ENCODE peak calls at places on chromosome 22, in six cellular contexts. One of them, this sample, is unnamed. For H3K4me1, the result is how much of the 10 kb centered on the place peaks cover.

GRCh38 chr22:47836957-47837356 is 1074.5 kb downstream of the TBC1D22A start:
- DNase-seq in breast epithelium: no peak
- DNase-seq in tibial nerve: no peak
- DNase-seq in body of pancreas: no peak
- DNase-seq in PC-9: no peak
- DNase-seq in upper lobe of right lung: no peak
- DNase-seq in this sample: no peak

GRCh38 chr22:19509923-19510322 is 14.3 kb downstream of the CLDN5 start:
- DNase-seq in breast epithelium: no peak
- DNase-seq in tibial nerve: no peak
- DNase-seq in body of pancreas: no peak
- DNase-seq in PC-9: no peak
- DNase-seq in upper lobe of right lung: no peak
- DNase-seq in this sample: no peak

GRCh38 chr22:20238567-20239062 is 29.5 kb downstream of the RTN4R start:
- DNase-seq in breast epithelium: no peak
- DNase-seq in tibial nerve: no peak
- DNase-seq in body of pancreas: peak
- DNase-seq in PC-9: no peak
- DNase-seq in upper lobe of right lung: peak
- DNase-seq in this sample: peak

GRCh38 chr22:23315341-23315917 is 135.1 kb downstream of the BCR start:
- DNase-seq in breast epithelium: peak
- DNase-seq in tibial nerve: peak
- DNase-seq in body of pancreas: peak
- DNase-seq in PC-9: no peak
- DNase-seq in upper lobe of right lung: peak
- DNase-seq in this sample: peak

GRCh38 chr22:19959043-19959586 is 17.5 kb upstream of the TXNRD2 start:
- DNase-seq in breast epithelium: peak
- DNase-seq in tibial nerve: peak
- DNase-seq in body of pancreas: peak
- DNase-seq in PC-9: no peak
- DNase-seq in upper lobe of right lung: peak
- DNase-seq in this sample: peak

GRCh38 chr22:37258810-37259472 is 14.9 kb upstream of the RAC2 start:
- DNase-seq in breast epithelium: no peak
- DNase-seq in tibial nerve: no peak
- DNase-seq in body of pancreas: no peak
- DNase-seq in PC-9: no peak
- DNase-seq in upper lobe of right lung: peak
- DNase-seq in this sample: no peak

GRCh38 chr22:26673485-26673884 is 16.1 kb downstream of the MIAT start:
- DNase-seq in breast epithelium: no peak
- DNase-seq in tibial nerve: no peak
- DNase-seq in body of pancreas: no peak
- DNase-seq in PC-9: peak
- DNase-seq in upper lobe of right lung: no peak
- DNase-seq in this sample: no peak

GRCh38 chr22:30882974-30883533 is 85.5 kb downstream of the MORC2 start:
- DNase-seq in breast epithelium: no peak
- DNase-seq in tibial nerve: no peak
- DNase-seq in body of pancreas: no peak
- DNase-seq in PC-9: peak
- DNase-seq in upper lobe of right lung: peak
- DNase-seq in this sample: peak

GRCh38 chr22:23574371-23574811 is 5.7 kb downstream of the IGLL1 start:
- DNase-seq in breast epithelium: peak
- DNase-seq in tibial nerve: no peak
- DNase-seq in body of pancreas: no peak
- DNase-seq in PC-9: no peak
- DNase-seq in upper lobe of right lung: peak
- DNase-seq in this sample: peak

GRCh38 chr22:46619830-46620501 is at the start of gene GRAMD4:
- DNase-seq in breast epithelium: no peak
- DNase-seq in tibial nerve: peak
- DNase-seq in body of pancreas: no peak
- DNase-seq in PC-9: no peak
- DNase-seq in upper lobe of right lung: no peak
- DNase-seq in this sample: no peak

GRCh38 chr22:24601217-24602104 is 1.5 kb upstream of the GGT1 start:
- DNase-seq in breast epithelium: no peak
- DNase-seq in tibial nerve: no peak
- DNase-seq in body of pancreas: peak
- DNase-seq in PC-9: peak
- DNase-seq in upper lobe of right lung: peak
- DNase-seq in this sample: peak

GRCh38 chr22:48613566-48614200 is 1214.0 kb downstream of the BRD1 start:
- DNase-seq in breast epithelium: no peak
- DNase-seq in tibial nerve: no peak
- DNase-seq in body of pancreas: no peak
- DNase-seq in PC-9: no peak
- DNase-seq in upper lobe of right lung: no peak
- DNase-seq in this sample: no peak

GRCh38 chr22:20247010-20247505 is 21.1 kb downstream of the RTN4R start:
- DNase-seq in breast epithelium: no peak
- DNase-seq in tibial nerve: no peak
- DNase-seq in body of pancreas: no peak
- DNase-seq in PC-9: no peak
- DNase-seq in upper lobe of right lung: no peak
- DNase-seq in this sample: peak

GRCh38 chr22:37289156-37289735 is 6.9 kb downstream of the CYTH4 start:
- DNase-seq in breast epithelium: no peak
- DNase-seq in tibial nerve: no peak
- DNase-seq in body of pancreas: no peak
- DNase-seq in PC-9: no peak
- DNase-seq in upper lobe of right lung: no peak
- DNase-seq in this sample: no peak

GRCh38 chr22:42844756-42845155 is 12.3 kb downstream of the ARFGAP3 start:
- DNase-seq in breast epithelium: no peak
- DNase-seq in tibial nerve: no peak
- DNase-seq in body of pancreas: no peak
- DNase-seq in PC-9: peak
- DNase-seq in upper lobe of right lung: no peak
- DNase-seq in this sample: no peak

GRCh38 chr22:46464701-46465347 is 72.6 kb downstream of the CELSR1 start:
- DNase-seq in breast epithelium: no peak
- DNase-seq in tibial nerve: no peak
- DNase-seq in body of pancreas: no peak
- DNase-seq in PC-9: no peak
- DNase-seq in upper lobe of right lung: peak
- DNase-seq in this sample: no peak

GRCh38 chr22:17281026-17281809 is 62.0 kb upstream of the ADA2 start:
- DNase-seq in breast epithelium: no peak
- DNase-seq in tibial nerve: no peak
- DNase-seq in body of pancreas: no peak
- DNase-seq in PC-9: no peak
- DNase-seq in upper lobe of right lung: no peak
- DNase-seq in this sample: no peak

GRCh38 chr22:46062971-46063631 is 86.1 kb upstream of the WNT7B start:
- DNase-seq in breast epithelium: peak
- DNase-seq in tibial nerve: no peak
- DNase-seq in body of pancreas: peak
- DNase-seq in PC-9: no peak
- DNase-seq in upper lobe of right lung: peak
- DNase-seq in this sample: no peak

GRCh38 chr22:19655399-19655798 is 58.9 kb upstream of the SEPTIN5 start:
- DNase-seq in breast epithelium: peak
- DNase-seq in tibial nerve: no peak
- DNase-seq in body of pancreas: no peak
- DNase-seq in PC-9: no peak
- DNase-seq in upper lobe of right lung: no peak
- DNase-seq in this sample: no peak

GRCh38 chr22:44703269-44703870 is 1.4 kb downstream of the PRR5 start:
- DNase-seq in breast epithelium: no peak
- DNase-seq in tibial nerve: no peak
- DNase-seq in body of pancreas: no peak
- DNase-seq in PC-9: no peak
- DNase-seq in upper lobe of right lung: no peak
- DNase-seq in this sample: no peak
- TF ChIP-seq CTCF in breast epithelium: no peak
- TF ChIP-seq CTCF in tibial nerve: no peak
- TF ChIP-seq CTCF in body of pancreas: no peak
- TF ChIP-seq CTCF in PC-9: no peak
- TF ChIP-seq CTCF in upper lobe of right lung: no peak
- TF ChIP-seq CTCF in this sample: no peak

GRCh38 chr22:35333220-35333619 is 33.5 kb downstream of the TOM1 start:
- DNase-seq in breast epithelium: no peak
- DNase-seq in tibial nerve: no peak
- DNase-seq in body of pancreas: no peak
- DNase-seq in PC-9: no peak
- DNase-seq in upper lobe of right lung: no peak
- DNase-seq in this sample: no peak
- H3K4me1 ChIP-seq in breast epithelium: under half
- H3K4me1 ChIP-seq in tibial nerve: under half
- H3K4me1 ChIP-seq in body of pancreas: half or more
- H3K4me1 ChIP-seq in PC-9: under half
- H3K4me1 ChIP-seq in upper lobe of right lung: under half
- H3K4me1 ChIP-seq in this sample: under half

GRCh38 chr22:39546889-39547586 is 14.5 kb upstream of the RPS19BP1 start:
- DNase-seq in breast epithelium: no peak
- DNase-seq in tibial nerve: no peak
- DNase-seq in body of pancreas: no peak
- DNase-seq in PC-9: no peak
- DNase-seq in upper lobe of right lung: no peak
- DNase-seq in this sample: no peak

GRCh38 chr22:39547587-39547947 is 15.0 kb upstream of the RPS19BP1 start:
- DNase-seq in breast epithelium: no peak
- DNase-seq in tibial nerve: no peak
- DNase-seq in body of pancreas: no peak
- DNase-seq in PC-9: no peak
- DNase-seq in upper lobe of right lung: no peak
- DNase-seq in this sample: no peak

GRCh38 chr22:39545310-39546063 is 12.9 kb upstream of the RPS19BP1 start:
- DNase-seq in breast epithelium: no peak
- DNase-seq in tibial nerve: no peak
- DNase-seq in body of pancreas: peak
- DNase-seq in PC-9: no peak
- DNase-seq in upper lobe of right lung: no peak
- DNase-seq in this sample: no peak

GRCh38 chr22:39546064-39546365 is 13.5 kb upstream of the RPS19BP1 start:
- DNase-seq in breast epithelium: no peak
- DNase-seq in tibial nerve: no peak
- DNase-seq in body of pancreas: no peak
- DNase-seq in PC-9: no peak
- DNase-seq in upper lobe of right lung: no peak
- DNase-seq in this sample: no peak

GRCh38 chr22:39543095-39543494 is 10.5 kb upstream of the RPS19BP1 start:
- DNase-seq in breast epithelium: no peak
- DNase-seq in tibial nerve: no peak
- DNase-seq in body of pancreas: no peak
- DNase-seq in PC-9: no peak
- DNase-seq in upper lobe of right lung: no peak
- DNase-seq in this sample: no peak
- TF ChIP-seq CTCF in breast epithelium: no peak
- TF ChIP-seq CTCF in tibial nerve: no peak
- TF ChIP-seq CTCF in body of pancreas: no peak
- TF ChIP-seq CTCF in PC-9: peak
- TF ChIP-seq CTCF in upper lobe of right lung: peak
- TF ChIP-seq CTCF in this sample: peak

GRCh38 chr22:41563051-41563711 is 2.4 kb downstream of the CSDC2 start:
- DNase-seq in breast epithelium: no peak
- DNase-seq in tibial nerve: no peak
- DNase-seq in body of pancreas: peak
- DNase-seq in PC-9: peak
- DNase-seq in upper lobe of right lung: no peak
- DNase-seq in this sample: no peak
- H3K4me1 ChIP-seq in breast epithelium: under half
- H3K4me1 ChIP-seq in tibial nerve: under half
- H3K4me1 ChIP-seq in body of pancreas: half or more
- H3K4me1 ChIP-seq in PC-9: under half
- H3K4me1 ChIP-seq in upper lobe of right lung: under half
- H3K4me1 ChIP-seq in this sample: under half